ENCODE peak calls at places on chromosome 5, in six cellular contexts. B is DMS79, M is Caki2, O is GM23248, E is transverse colon, H is kidney tubule cell. U is an unnamed sample.

GRCh38 chr5:127564002-127564769 is 46.7 kb downstream of the PRRC1 start:
- DNase-seq in M (peak; percentile 43), E (peak; percentile 36), H (peak; percentile 68), B (no peak), O (peak; percentile 67), U (peak; percentile 35)

GRCh38 chr5:123035320-123035949 is 1.1 kb downstream of the PPIC start:
- DNase-seq in H (peak; percentile 63), B (no peak), O (peak; percentile 81), M (peak; percentile 58), E (peak; percentile 63), U (peak; percentile 64)

GRCh38 chr5:81105261-81105877 is 127.8 kb upstream of the CKMT2 start:
- DNase-seq in B (no peak), E (no peak), O (no peak), M (no peak), H (no peak), U (no peak)

GRCh38 chr5:35129921-35130485 is 82.3 kb upstream of the AGXT2 start:
- DNase-seq in E (peak; percentile 51), B (no peak), H (peak; percentile 81), O (peak; percentile 68), M (no peak), U (no peak)

GRCh38 chr5:1374030-1374679 is 29.3 kb upstream of the CLPTM1L start:
- DNase-seq in B (no peak), E (no peak), M (no peak), H (no peak), O (no peak), U (no peak)

GRCh38 chr5:64977779-64978178 is 209.0 kb downstream of the CWC27 start:
- DNase-seq in B (no peak), M (no peak), H (peak; percentile 37), O (peak; percentile 39), E (no peak), U (no peak)

GRCh38 chr5:59713488-59713844 is 180.1 kb downstream of the PDE4D start:
- DNase-seq in B (no peak), O (no peak), H (no peak), E (no peak), M (no peak), U (no peak)

GRCh38 chr5:96893342-96893741 is 17.0 kb downstream of the ERAP2 start:
- DNase-seq in E (no peak), M (peak; percentile 54), H (peak; percentile 91), B (no peak), O (peak; percentile 15), U (no peak)

GRCh38 chr5:137666901-137667300 is 69.0 kb downstream of the KLHL3 start:
- DNase-seq in H (no peak), E (no peak), O (no peak), M (no peak), B (peak; percentile 12), U (no peak)